ENCODE peak calls at places on chromosomes 3 and 15, in eight cellular contexts. One of them, this sample, is unnamed.

GRCh38 chr3:142896201-142896755 is 7.4 kb upstream of the PCOLCE2 start:
- DNase-seq in NCI-H1092 treated with DMSO at 0.1 percent for 48 hours: no peak
- DNase-seq in sigmoid colon: no peak
- DNase-seq in skeletal muscle cell: peak
- DNase-seq in HT-29: no peak
- DNase-seq in Peyer's patch: no peak
- DNase-seq in 8988T: peak
- DNase-seq in non-pigmented ciliary epithelial cell: peak
- DNase-seq in this sample: no peak

GRCh38 chr3:50179710-50180109 is 11.7 kb upstream of the GNAT1 start:
- DNase-seq in skeletal muscle cell: no peak
- DNase-seq in NCI-H1092 treated with DMSO at 0.1 percent for 48 hours: no peak
- DNase-seq in Peyer's patch: no peak
- DNase-seq in sigmoid colon: no peak
- DNase-seq in 8988T: no peak
- DNase-seq in non-pigmented ciliary epithelial cell: no peak
- DNase-seq in HT-29: no peak
- DNase-seq in this sample: no peak

GRCh38 chr3:159726231-159726964 is 262.2 kb upstream of the IL12A start:
- DNase-seq in NCI-H1092 treated with DMSO at 0.1 percent for 48 hours: no peak
- DNase-seq in non-pigmented ciliary epithelial cell: no peak
- DNase-seq in Peyer's patch: no peak
- DNase-seq in 8988T: no peak
- DNase-seq in skeletal muscle cell: no peak
- DNase-seq in HT-29: no peak
- DNase-seq in sigmoid colon: no peak
- DNase-seq in this sample: no peak

GRCh38 chr3:41000471-41000870 is 198.8 kb upstream of the CTNNB1 start:
- DNase-seq in HT-29: no peak
- DNase-seq in skeletal muscle cell: peak
- DNase-seq in sigmoid colon: no peak
- DNase-seq in NCI-H1092 treated with DMSO at 0.1 percent for 48 hours: no peak
- DNase-seq in non-pigmented ciliary epithelial cell: no peak
- DNase-seq in 8988T: no peak
- DNase-seq in Peyer's patch: no peak
- DNase-seq in this sample: no peak

GRCh38 chr3:42014949-42015533 is 53.1 kb upstream of the ULK4 start:
- DNase-seq in non-pigmented ciliary epithelial cell: no peak
- DNase-seq in 8988T: peak
- DNase-seq in HT-29: no peak
- DNase-seq in NCI-H1092 treated with DMSO at 0.1 percent for 48 hours: peak
- DNase-seq in skeletal muscle cell: no peak
- DNase-seq in sigmoid colon: peak
- DNase-seq in Peyer's patch: peak
- DNase-seq in this sample: peak

GRCh38 chr3:63993653-63994079 is 29.6 kb downstream of the PSMD6 start:
- DNase-seq in sigmoid colon: peak
- DNase-seq in 8988T: peak
- DNase-seq in Peyer's patch: no peak
- DNase-seq in NCI-H1092 treated with DMSO at 0.1 percent for 48 hours: peak
- DNase-seq in non-pigmented ciliary epithelial cell: no peak
- DNase-seq in HT-29: peak
- DNase-seq in skeletal muscle cell: peak
- DNase-seq in this sample: peak

GRCh38 chr3:11734-12133 is 184.8 kb upstream of the CHL1 start:
- DNase-seq in Peyer's patch: no peak
- DNase-seq in NCI-H1092 treated with DMSO at 0.1 percent for 48 hours: no peak
- DNase-seq in sigmoid colon: no peak
- DNase-seq in HT-29: no peak
- DNase-seq in non-pigmented ciliary epithelial cell: no peak
- DNase-seq in skeletal muscle cell: no peak
- DNase-seq in 8988T: no peak
- DNase-seq in this sample: no peak

GRCh38 chr3:156782319-156782718 is 43.8 kb upstream of the LEKR1 start:
- DNase-seq in 8988T: no peak
- DNase-seq in sigmoid colon: no peak
- DNase-seq in skeletal muscle cell: no peak
- DNase-seq in Peyer's patch: no peak
- DNase-seq in HT-29: no peak
- DNase-seq in NCI-H1092 treated with DMSO at 0.1 percent for 48 hours: no peak
- DNase-seq in non-pigmented ciliary epithelial cell: no peak
- DNase-seq in this sample: no peak

GRCh38 chr3:44894485-44894884 is 20.1 kb downstream of the TGM4 start:
- DNase-seq in non-pigmented ciliary epithelial cell: no peak
- DNase-seq in skeletal muscle cell: no peak
- DNase-seq in sigmoid colon: no peak
- DNase-seq in HT-29: no peak
- DNase-seq in 8988T: no peak
- DNase-seq in NCI-H1092 treated with DMSO at 0.1 percent for 48 hours: no peak
- DNase-seq in Peyer's patch: no peak
- DNase-seq in this sample: peak

GRCh38 chr15:101503296-101503599 is 13.7 kb upstream of the PCSK6 start:
- DNase-seq in non-pigmented ciliary epithelial cell: no peak
- DNase-seq in Peyer's patch: no peak
- DNase-seq in skeletal muscle cell: no peak
- DNase-seq in sigmoid colon: no peak
- DNase-seq in 8988T: no peak
- DNase-seq in HT-29: no peak
- DNase-seq in NCI-H1092 treated with DMSO at 0.1 percent for 48 hours: no peak
- DNase-seq in this sample: no peak

GRCh38 chr3:158539414-158540014 is 31.5 kb upstream of the MLF1 start:
- DNase-seq in 8988T: no peak
- DNase-seq in sigmoid colon: no peak
- DNase-seq in NCI-H1092 treated with DMSO at 0.1 percent for 48 hours: peak
- DNase-seq in HT-29: peak
- DNase-seq in non-pigmented ciliary epithelial cell: peak
- DNase-seq in skeletal muscle cell: no peak
- DNase-seq in Peyer's patch: no peak
- DNase-seq in this sample: peak

GRCh38 chr3:194880940-194881925 is 195.6 kb downstream of the FAM43A start:
- DNase-seq in skeletal muscle cell: no peak
- DNase-seq in HT-29: no peak
- DNase-seq in NCI-H1092 treated with DMSO at 0.1 percent for 48 hours: peak
- DNase-seq in non-pigmented ciliary epithelial cell: no peak
- DNase-seq in 8988T: no peak
- DNase-seq in sigmoid colon: no peak
- DNase-seq in Peyer's patch: no peak
- DNase-seq in this sample: peak

GRCh38 chr15:95864467-95864886 is 466.0 kb upstream of the NR2F2 start:
- DNase-seq in Peyer's patch: no peak
- DNase-seq in HT-29: no peak
- DNase-seq in skeletal muscle cell: no peak
- DNase-seq in non-pigmented ciliary epithelial cell: no peak
- DNase-seq in 8988T: no peak
- DNase-seq in sigmoid colon: peak
- DNase-seq in NCI-H1092 treated with DMSO at 0.1 percent for 48 hours: no peak
- DNase-seq in this sample: no peak

GRCh38 chr3:12886106-12886679 is 44.8 kb upstream of the RPL32 start:
- DNase-seq in 8988T: no peak
- DNase-seq in sigmoid colon: no peak
- DNase-seq in non-pigmented ciliary epithelial cell: no peak
- DNase-seq in skeletal muscle cell: no peak
- DNase-seq in HT-29: no peak
- DNase-seq in Peyer's patch: no peak
- DNase-seq in NCI-H1092 treated with DMSO at 0.1 percent for 48 hours: no peak
- DNase-seq in this sample: no peak

GRCh38 chr15:43199945-43200488 is 14.8 kb downstream of the CCNDBP1 start:
- DNase-seq in sigmoid colon: no peak
- DNase-seq in 8988T: no peak
- DNase-seq in NCI-H1092 treated with DMSO at 0.1 percent for 48 hours: no peak
- DNase-seq in Peyer's patch: no peak
- DNase-seq in HT-29: no peak
- DNase-seq in non-pigmented ciliary epithelial cell: no peak
- DNase-seq in skeletal muscle cell: no peak
- DNase-seq in this sample: no peak

GRCh38 chr3:126961191-126961790 is 21.6 kb upstream of the PLXNA1 start:
- DNase-seq in non-pigmented ciliary epithelial cell: no peak
- DNase-seq in 8988T: no peak
- DNase-seq in Peyer's patch: peak
- DNase-seq in skeletal muscle cell: peak
- DNase-seq in NCI-H1092 treated with DMSO at 0.1 percent for 48 hours: no peak
- DNase-seq in HT-29: peak
- DNase-seq in sigmoid colon: peak
- DNase-seq in this sample: peak

GRCh38 chr15:72389231-72389630 is 8.9 kb upstream of the TMEM202 start:
- DNase-seq in skeletal muscle cell: no peak
- DNase-seq in Peyer's patch: no peak
- DNase-seq in NCI-H1092 treated with DMSO at 0.1 percent for 48 hours: no peak
- DNase-seq in HT-29: no peak
- DNase-seq in 8988T: no peak
- DNase-seq in sigmoid colon: no peak
- DNase-seq in non-pigmented ciliary epithelial cell: no peak
- DNase-seq in this sample: no peak

GRCh38 chr3:134993011-134993410 is 198.0 kb downstream of the EPHB1 start:
- DNase-seq in NCI-H1092 treated with DMSO at 0.1 percent for 48 hours: no peak
- DNase-seq in sigmoid colon: no peak
- DNase-seq in non-pigmented ciliary epithelial cell: no peak
- DNase-seq in 8988T: no peak
- DNase-seq in Peyer's patch: no peak
- DNase-seq in HT-29: no peak
- DNase-seq in skeletal muscle cell: no peak
- DNase-seq in this sample: no peak

GRCh38 chr3:10391391-10391790 is 70.5 kb upstream of the SEC13 start:
- DNase-seq in NCI-H1092 treated with DMSO at 0.1 percent for 48 hours: no peak
- DNase-seq in non-pigmented ciliary epithelial cell: no peak
- DNase-seq in Peyer's patch: peak
- DNase-seq in sigmoid colon: no peak
- DNase-seq in skeletal muscle cell: no peak
- DNase-seq in 8988T: no peak
- DNase-seq in HT-29: no peak
- DNase-seq in this sample: no peak

GRCh38 chr3:143119009-143119914 is at the start of gene CHST2:
- DNase-seq in Peyer's patch: peak
- DNase-seq in 8988T: no peak
- DNase-seq in NCI-H1092 treated with DMSO at 0.1 percent for 48 hours: peak
- DNase-seq in skeletal muscle cell: peak
- DNase-seq in HT-29: no peak
- DNase-seq in non-pigmented ciliary epithelial cell: no peak
- DNase-seq in sigmoid colon: peak
- DNase-seq in this sample: peak

GRCh38 chr3:186220365-186220764 is 111.5 kb upstream of the ETV5 start:
- DNase-seq in non-pigmented ciliary epithelial cell: no peak
- DNase-seq in sigmoid colon: no peak
- DNase-seq in skeletal muscle cell: no peak
- DNase-seq in Peyer's patch: no peak
- DNase-seq in HT-29: no peak
- DNase-seq in 8988T: no peak
- DNase-seq in NCI-H1092 treated with DMSO at 0.1 percent for 48 hours: no peak
- DNase-seq in this sample: no peak

This sample was measured in NCI-H2171 treated with DMSO at 0.1 percent for 48 hours.